ENCODE peak calls at places on chromosomes 1 and 21, in seven cellular contexts. H is COR-L47, F is AML-193, U is hepatic stellate cell, P is breast epithelium, O is NB4, B is EL. E is an unnamed sample.

GRCh38 chr1:3442901-3443300 is 11.6 kb upstream of the ARHGEF16 start:
- DNase-seq in F (no peak), O (no peak), H (no peak), U (no peak), B (no peak), P (no peak), E (no peak)

GRCh38 chr1:235045034-235045690 is 83.5 kb downstream of the TOMM20 start:
- DNase-seq in H (no peak), U (peak), F (no peak), B (peak), O (no peak), P (no peak), E (no peak)

GRCh38 chr1:33459766-33460543 is 12.5 kb upstream of the ZSCAN20 start:
- DNase-seq in B (peak), H (no peak), U (no peak), P (no peak), O (no peak), F (no peak), E (peak)

GRCh38 chr1:75130865-75131592 is 3.2 kb upstream of the LHX8 start:
- DNase-seq in H (no peak), B (no peak), F (no peak), P (no peak), O (no peak), U (no peak), E (no peak)

GRCh38 chr1:244383278-244383884 is 68.3 kb downstream of the ADSS2 start:
- DNase-seq in O (no peak), P (no peak), F (no peak), H (no peak), B (no peak), U (no peak), E (no peak)

GRCh38 chr21:45509566-45510465 is 32.4 kb downstream of the SLC19A1 start:
- DNase-seq in F (no peak), U (no peak), H (no peak), P (no peak), B (no peak), O (peak), E (no peak)

GRCh38 chr1:181469829-181470228 is 13.5 kb upstream of the CACNA1E start:
- DNase-seq in F (no peak), O (peak), U (peak), B (peak), P (no peak), H (no peak), E (no peak)

GRCh38 chr1:28642056-28642846 is 616 bp downstream of the TAF12 start:
- DNase-seq in O (no peak), P (no peak), B (peak), F (no peak), U (no peak), H (no peak), E (peak)

GRCh38 chr1:231701306-231701705 is 74.7 kb downstream of the DISC1 start:
- DNase-seq in F (no peak), O (no peak), B (no peak), H (no peak), P (no peak), U (no peak), E (no peak)